ENCODE peak calls at places on chromosomes 13 and 19, in eight cellular contexts. X, A, F, M, T, L, I and P are unnamed samples.

GRCh38 chr19:56956503-56957226 is 116.1 kb upstream of the PEG3 start:
- DNase-seq in X (no peak), A (no peak), F (no peak), M (no peak), T (no peak), L (no peak), I (no peak), P (no peak)

GRCh38 chr13:89465366-89465765 is 1794.2 kb downstream of the SLITRK5 start:
- DNase-seq in X (no peak), A (no peak), F (no peak), M (no peak), T (no peak), L (no peak), I (no peak), P (no peak)

GRCh38 chr19:34482380-34483250 is 1.1 kb downstream of the WTIP start:
- DNase-seq in X (no peak), A (no peak), F (peak), M (no peak), T (peak), L (peak), I (peak), P (peak)

GRCh38 chr19:12791345-12792047 is at the start of gene JUNB:
- DNase-seq in X (peak), A (peak), F (peak), M (peak), T (peak), L (peak), I (peak), P (peak)

GRCh38 chr19:30333291-30334065 is 38.7 kb upstream of the ZNF536 start:
- DNase-seq in X (no peak), A (no peak), F (no peak), M (no peak), T (no peak), L (no peak), I (no peak), P (no peak)

GRCh38 chr13:80473695-80474094 is 132.8 kb upstream of the SPRY2 start:
- DNase-seq in X (no peak), A (no peak), F (peak), M (no peak), T (no peak), L (no peak), I (no peak), P (no peak)

GRCh38 chr13:21310220-21310619 is 133.8 kb downstream of the MRPL57 start:
- DNase-seq in X (no peak), A (no peak), F (no peak), M (no peak), T (no peak), L (no peak), I (no peak), P (no peak)

GRCh38 chr19:1361601-1362384 is 21.9 kb upstream of the NDUFS7 start:
- DNase-seq in X (no peak), A (no peak), F (peak), M (no peak), T (no peak), L (no peak), I (no peak), P (no peak)

GRCh38 chr13:53110181-53110580 is 81.6 kb downstream of the OLFM4 start:
- DNase-seq in X (no peak), A (no peak), F (no peak), M (no peak), T (no peak), L (no peak), I (no peak), P (no peak)

GRCh38 chr13:53101883-53102282 is 73.3 kb downstream of the OLFM4 start:
- DNase-seq in X (no peak), A (no peak), F (no peak), M (no peak), T (no peak), L (no peak), I (no peak), P (no peak)

GRCh38 chr13:53104120-53104519 is 75.5 kb downstream of the OLFM4 start:
- DNase-seq in X (no peak), A (no peak), F (no peak), M (no peak), T (no peak), L (no peak), I (no peak), P (no peak)

GRCh38 chr13:53105881-53106280 is 77.3 kb downstream of the OLFM4 start:
- DNase-seq in X (no peak), A (no peak), F (no peak), M (no peak), T (no peak), L (no peak), I (no peak), P (no peak)

DNA sequence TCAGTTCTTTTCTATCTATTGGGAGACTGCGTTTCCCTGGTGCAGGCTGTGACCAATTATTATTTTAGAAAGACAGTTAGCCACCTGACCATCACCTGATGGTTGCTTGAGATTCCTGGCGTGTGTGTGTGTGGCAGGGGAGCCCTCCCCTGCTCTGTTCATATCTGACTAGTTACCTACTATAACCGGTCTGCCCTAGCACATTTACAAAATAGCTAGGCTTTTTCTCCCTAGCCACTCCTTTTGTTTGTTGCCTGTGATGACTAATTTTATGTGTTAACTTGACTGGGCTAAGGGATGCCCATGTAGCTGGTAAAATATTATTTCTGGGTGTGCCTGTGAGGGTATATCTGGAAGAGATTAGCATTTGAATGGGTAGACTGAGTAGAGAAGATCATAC is 76.9 kb downstream of the OLFM4 start:
- DNase-seq in X (no peak), A (no peak), F (no peak), M (no peak), T (no peak), L (no peak), I (no peak), P (no peak)
- TF ChIP-seq CTCF in X (no peak), A (no peak), F (no peak), M (no peak), T (no peak), L (no peak), I (no peak), P (no peak)

GRCh38 chr19:52297601-52298358 is 811 bp downstream of the ZNF480 start:
- DNase-seq in X (no peak), A (no peak), F (peak), M (no peak), T (peak), L (no peak), I (no peak), P (no peak)

GRCh38 chr19:52296400-52296772 is 583 bp upstream of the ZNF480 start:
- DNase-seq in X (no peak), A (no peak), F (no peak), M (no peak), T (peak), L (no peak), I (no peak), P (peak)

GRCh38 chr19:52291781-52292180 is 5.2 kb upstream of the ZNF480 start:
- DNase-seq in X (no peak), A (no peak), F (no peak), M (no peak), T (no peak), L (no peak), I (no peak), P (no peak)

DNA sequence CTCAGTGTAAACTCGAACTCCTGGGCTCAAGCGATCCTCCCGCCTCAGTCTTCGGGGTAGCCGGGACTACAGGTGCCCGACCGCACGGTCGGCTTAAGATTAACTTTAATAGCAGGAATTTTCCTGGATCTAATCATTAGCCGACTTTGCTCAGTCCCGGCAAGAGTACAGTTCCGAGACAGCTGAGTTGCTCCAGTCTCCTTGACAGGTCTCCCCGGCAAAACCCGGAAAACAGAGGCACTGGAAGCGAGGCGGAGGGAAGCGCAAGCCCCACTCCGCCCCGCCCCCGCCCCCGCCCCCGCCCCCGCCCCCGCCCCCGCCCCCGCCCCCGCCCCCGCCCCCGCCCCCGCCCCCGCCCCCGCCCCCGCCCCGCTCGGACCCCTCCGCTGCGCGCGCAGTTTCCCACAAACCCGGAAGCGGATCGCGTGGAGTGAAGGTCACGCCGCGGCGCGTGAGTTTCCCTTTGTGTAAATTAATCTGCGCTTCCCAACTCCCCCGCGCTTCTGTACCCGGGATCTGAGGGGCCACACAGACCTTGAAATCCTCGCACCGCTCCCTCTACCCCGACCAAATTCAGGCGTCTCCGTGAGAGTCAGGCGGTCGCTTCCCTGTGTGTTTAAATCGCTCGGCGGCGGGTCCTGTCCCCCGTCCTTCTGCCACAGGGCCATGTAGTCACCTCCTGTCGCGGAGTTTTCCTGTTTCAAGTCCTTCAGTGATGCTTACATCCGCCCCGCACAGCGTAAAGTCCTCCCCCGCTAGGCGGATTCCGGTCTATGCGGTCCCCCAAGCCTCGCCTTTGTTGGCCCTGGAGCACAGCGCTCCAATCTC is at the start of gene ZNF480:
- DNase-seq in X (peak), A (peak), F (peak), M (peak), T (peak), L (peak), I (peak), P (peak)
- TF ChIP-seq CTCF in X (no peak), A (peak), F (peak), M (peak), T (peak), L (peak), I (peak), P (no peak)

GRCh38 chr19:41373993-41374392 is 2.3 kb upstream of the TMEM91 start:
- DNase-seq in X (peak), A (peak), F (peak), M (peak), T (no peak), L (no peak), I (no peak), P (peak)

GRCh38 chr19:41376241-41376997 is at the start of gene TMEM91:
- DNase-seq in X (no peak), A (peak), F (no peak), M (no peak), T (peak), L (no peak), I (peak), P (no peak)

GRCh38 chr19:41376998-41377365 is 649 bp downstream of the TMEM91 start:
- DNase-seq in X (no peak), A (no peak), F (no peak), M (no peak), T (no peak), L (no peak), I (no peak), P (no peak)

DNA sequence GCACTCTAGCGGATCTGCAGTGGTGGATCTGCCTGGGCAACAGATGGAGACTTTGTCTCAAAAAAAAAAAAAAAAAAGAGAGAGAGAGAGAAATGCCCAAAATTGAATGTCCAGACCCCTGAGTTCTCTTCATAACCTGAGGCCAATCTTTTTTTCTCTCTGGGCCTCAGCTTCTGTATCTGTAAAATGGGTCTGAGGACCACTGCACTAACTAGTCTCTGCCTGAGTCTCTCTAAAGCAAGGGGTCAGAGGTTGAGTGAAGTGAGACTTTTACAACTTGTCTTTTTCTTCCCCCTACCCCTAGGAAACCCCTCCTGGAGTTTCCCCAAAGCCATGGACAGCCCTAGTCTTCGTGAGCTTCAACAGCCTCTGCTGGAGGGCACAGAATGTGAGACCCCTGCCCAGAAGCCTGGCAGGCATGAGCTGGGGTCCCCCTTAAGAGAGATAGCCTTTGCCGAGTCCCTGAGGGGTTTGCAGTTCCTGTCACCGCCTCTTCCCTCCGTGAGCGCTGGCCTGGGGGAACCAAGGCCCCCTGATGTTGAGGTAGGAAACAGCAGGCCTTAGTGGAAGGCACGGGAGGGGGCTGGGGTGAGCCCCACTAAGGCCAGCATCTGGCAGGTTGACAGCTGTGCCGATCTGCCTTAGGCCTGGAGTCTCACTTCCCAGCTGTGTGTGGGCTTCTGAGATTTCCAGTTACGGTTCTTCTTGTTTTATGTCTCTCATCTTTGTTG is 1.8 kb downstream of the TMEM91 start:
- DNase-seq in X (no peak), A (no peak), F (no peak), M (no peak), T (peak), L (no peak), I (peak), P (no peak)
- TF ChIP-seq CTCF in X (no peak), A (no peak), F (peak), M (peak), T (peak), L (no peak), I (peak), P (no peak)

DNA sequence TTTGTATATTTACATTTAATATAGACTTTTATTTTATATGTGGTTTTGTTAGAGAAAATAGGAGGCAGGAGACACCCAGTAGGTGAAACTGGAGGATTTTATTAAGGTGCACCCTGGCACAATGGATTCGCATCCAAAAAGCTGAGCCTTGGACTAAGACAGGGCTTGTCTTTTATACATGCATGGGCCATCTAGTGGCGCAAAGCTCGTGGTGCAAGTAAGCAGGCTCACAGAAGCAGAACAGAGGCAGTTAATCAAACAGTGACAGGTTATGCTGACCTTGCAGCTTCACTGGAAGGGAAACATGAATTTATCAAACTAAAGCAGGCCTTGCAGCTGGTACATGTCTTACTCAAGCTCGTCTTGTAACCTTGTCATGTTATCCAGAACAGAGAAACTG is 58.8 kb upstream of the ZNF681 start:
- DNase-seq in X (no peak), A (no peak), F (peak), M (no peak), T (peak), L (no peak), I (no peak), P (no peak)
- TF ChIP-seq CTCF in X (peak), A (no peak), F (no peak), M (peak), T (peak), L (peak), I (peak), P (no peak)

GRCh38 chr19:4548238-4548584 is 8.4 kb upstream of the LRG1 start:
- DNase-seq in X (no peak), A (no peak), F (no peak), M (no peak), T (no peak), L (no peak), I (no peak), P (no peak)

GRCh38 chr19:4550479-4551050 is 8.9 kb downstream of the SEMA6B start:
- DNase-seq in X (no peak), A (no peak), F (no peak), M (no peak), T (no peak), L (no peak), I (no peak), P (no peak)

GRCh38 chr19:4550018-4550417 is 9.5 kb downstream of the SEMA6B start:
- DNase-seq in X (no peak), A (no peak), F (no peak), M (no peak), T (no peak), L (no peak), I (no peak), P (no peak)

GRCh38 chr19:4543856-4544647 is 4.2 kb upstream of the LRG1 start:
- DNase-seq in X (no peak), A (no peak), F (no peak), M (no peak), T (no peak), L (no peak), I (no peak), P (no peak)

DNA sequence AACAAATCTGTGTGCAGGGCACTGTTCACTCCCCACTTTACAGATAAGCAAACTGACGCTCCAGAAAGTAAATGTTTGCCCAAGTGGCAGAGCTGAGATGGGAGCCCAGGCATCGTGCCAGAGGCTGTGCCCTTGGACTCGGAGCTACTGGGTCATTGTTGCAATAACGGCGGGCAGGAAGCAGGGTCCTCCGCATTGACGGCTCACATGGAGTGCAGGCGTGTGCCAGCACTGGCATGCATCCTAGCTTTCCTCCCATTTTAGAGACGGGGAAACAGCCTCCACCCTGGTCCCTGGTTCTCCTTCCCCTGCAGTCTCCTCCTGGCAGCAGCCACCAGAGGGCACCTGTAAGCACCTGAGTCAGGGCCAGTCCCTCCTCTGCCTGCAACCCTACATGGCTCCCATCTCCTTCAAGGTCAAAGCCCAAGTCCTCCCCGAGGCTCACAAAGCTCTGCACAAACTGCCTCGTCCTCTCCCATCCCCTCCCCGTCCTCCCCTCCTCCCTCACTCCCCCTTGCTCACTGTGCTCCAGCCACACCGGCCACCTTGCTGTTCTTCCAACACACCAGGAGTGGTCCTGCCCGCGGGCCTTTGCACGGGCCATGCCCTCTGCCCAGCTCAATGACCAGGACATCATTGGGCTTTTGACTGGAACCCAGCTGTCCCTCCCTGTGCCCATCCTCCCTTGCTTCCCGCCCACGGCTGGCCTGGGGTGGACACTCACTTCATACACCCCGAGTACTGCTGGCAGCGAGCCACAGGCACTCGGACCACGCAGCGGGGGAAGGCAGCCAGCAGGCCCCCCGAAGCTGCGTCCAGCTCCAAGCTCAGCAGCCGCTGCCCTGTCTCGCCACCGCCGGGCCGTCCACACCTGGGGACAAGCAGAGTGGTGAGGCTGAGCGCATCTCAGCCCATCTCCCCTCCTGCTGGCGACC is 7.7 kb upstream of the LRG1 start:
- DNase-seq in X (no peak), A (no peak), F (no peak), M (no peak), T (no peak), L (peak), I (no peak), P (peak)
- TF ChIP-seq CTCF in X (no peak), A (no peak), F (peak), M (peak), T (peak), L (peak), I (peak), P (no peak)

DNA sequence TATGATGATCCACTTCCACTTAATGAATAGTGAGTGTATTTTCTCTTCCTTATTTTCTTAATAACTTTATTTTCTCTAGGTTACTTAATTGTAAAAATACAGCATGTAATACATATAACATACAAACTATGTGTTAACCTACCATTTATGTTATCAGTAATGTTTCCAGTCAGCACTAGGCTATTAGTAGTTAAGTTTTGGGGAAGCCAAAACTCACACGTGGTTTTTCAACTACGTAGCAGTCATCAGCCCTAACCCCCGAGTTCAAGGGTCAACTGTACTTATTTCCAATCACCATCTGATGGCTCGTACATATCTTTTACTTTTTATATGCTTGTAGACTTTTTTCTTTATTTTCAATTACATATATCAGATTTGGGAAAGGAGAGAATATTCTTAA is 95.7 kb downstream of the TNFSF13B start:
- DNase-seq in X (no peak), A (no peak), F (no peak), M (no peak), T (no peak), L (no peak), I (no peak), P (no peak)
- TF ChIP-seq CTCF in X (no peak), A (no peak), F (no peak), M (no peak), T (no peak), L (no peak), I (no peak), P (no peak)

GRCh38 chr13:23754506-23754905 is 134.7 kb downstream of the MIPEP start:
- DNase-seq in X (no peak), A (no peak), F (peak), M (no peak), T (no peak), L (no peak), I (no peak), P (no peak)
- TF ChIP-seq CTCF in X (no peak), A (no peak), F (no peak), M (no peak), T (no peak), L (no peak), I (no peak), P (no peak)

GRCh38 chr19:11451942-11452813 is 16.7 kb downstream of the PRKCSH start:
- DNase-seq in X (no peak), A (no peak), F (no peak), M (no peak), T (no peak), L (no peak), I (no peak), P (no peak)
- TF ChIP-seq CTCF in X (no peak), A (no peak), F (peak), M (no peak), T (peak), L (no peak), I (no peak), P (no peak)

DNA sequence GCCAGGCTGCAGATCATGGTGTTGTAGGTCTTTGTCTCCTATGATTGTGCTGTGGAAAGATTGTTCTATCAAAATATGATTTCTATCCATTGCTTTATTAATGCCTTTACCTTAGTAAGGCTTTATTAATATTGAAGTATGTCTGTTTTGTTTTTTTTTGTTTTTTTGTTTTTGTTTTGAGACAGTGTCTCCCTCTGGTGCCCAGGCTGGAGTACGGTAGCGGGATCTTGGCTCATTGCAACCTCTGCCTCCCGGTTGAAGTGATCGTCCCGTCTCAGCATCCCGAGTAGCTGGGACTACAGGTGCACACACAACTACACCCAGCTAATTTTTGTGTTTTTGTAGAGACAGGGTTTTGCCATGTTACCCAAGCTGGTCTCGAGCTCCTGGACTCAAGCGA is 7.7 kb downstream of the IRGC start:
- DNase-seq in X (no peak), A (no peak), F (no peak), M (no peak), T (no peak), L (no peak), I (no peak), P (no peak)
- TF ChIP-seq CTCF in X (no peak), A (no peak), F (peak), M (peak), T (peak), L (no peak), I (peak), P (no peak)